ENCODE peak calls at places on chromosomes 13 and 19, in four cellular contexts. One of them, this sample, is unnamed.

GRCh38 chr13:94233401-94233800 is 246.1 kb downstream of the DCT start:
- DNase-seq in stimulated activated CD4-positive, alpha-beta T cell treated with anti-CD3 and anti-CD28 coated beads, Interleukin-12 subunit alpha, Interleukin-12 subunit beta, amount 100 ng/mL, for 4 hours: no peak
- DNase-seq in amniotic stem cell: peak
- DNase-seq in stimulated activated CD8-positive, alpha-beta memory T cell treated with anti-CD3 and anti-CD28 coated beads, Interleukin-12 subunit alpha, Interleukin-12 subunit beta, amount 100 ng/mL, for 1 hour: no peak
- DNase-seq in this sample: peak

GRCh38 chr13:66222127-66222526 is 1008.0 kb downstream of the PCDH9 start:
- DNase-seq in stimulated activated CD4-positive, alpha-beta T cell treated with anti-CD3 and anti-CD28 coated beads, Interleukin-12 subunit alpha, Interleukin-12 subunit beta, amount 100 ng/mL, for 4 hours: no peak
- DNase-seq in amniotic stem cell: no peak
- DNase-seq in stimulated activated CD8-positive, alpha-beta memory T cell treated with anti-CD3 and anti-CD28 coated beads, Interleukin-12 subunit alpha, Interleukin-12 subunit beta, amount 100 ng/mL, for 1 hour: no peak
- DNase-seq in this sample: no peak

GRCh38 chr13:110410906-110411305 is 103.8 kb downstream of the COL4A2 start:
- DNase-seq in stimulated activated CD4-positive, alpha-beta T cell treated with anti-CD3 and anti-CD28 coated beads, Interleukin-12 subunit alpha, Interleukin-12 subunit beta, amount 100 ng/mL, for 4 hours: no peak
- DNase-seq in amniotic stem cell: no peak
- DNase-seq in stimulated activated CD8-positive, alpha-beta memory T cell treated with anti-CD3 and anti-CD28 coated beads, Interleukin-12 subunit alpha, Interleukin-12 subunit beta, amount 100 ng/mL, for 1 hour: no peak
- DNase-seq in this sample: no peak

GRCh38 chr13:95176611-95177259 is 124.5 kb downstream of the ABCC4 start:
- DNase-seq in stimulated activated CD4-positive, alpha-beta T cell treated with anti-CD3 and anti-CD28 coated beads, Interleukin-12 subunit alpha, Interleukin-12 subunit beta, amount 100 ng/mL, for 4 hours: no peak
- DNase-seq in amniotic stem cell: no peak
- DNase-seq in stimulated activated CD8-positive, alpha-beta memory T cell treated with anti-CD3 and anti-CD28 coated beads, Interleukin-12 subunit alpha, Interleukin-12 subunit beta, amount 100 ng/mL, for 1 hour: no peak
- DNase-seq in this sample: no peak

GRCh38 chr13:86741762-86742285 is 929.3 kb upstream of the SLITRK5 start:
- DNase-seq in stimulated activated CD4-positive, alpha-beta T cell treated with anti-CD3 and anti-CD28 coated beads, Interleukin-12 subunit alpha, Interleukin-12 subunit beta, amount 100 ng/mL, for 4 hours: no peak
- DNase-seq in amniotic stem cell: no peak
- DNase-seq in stimulated activated CD8-positive, alpha-beta memory T cell treated with anti-CD3 and anti-CD28 coated beads, Interleukin-12 subunit alpha, Interleukin-12 subunit beta, amount 100 ng/mL, for 1 hour: no peak
- DNase-seq in this sample: no peak

GRCh38 chr13:94345374-94346195 is 133.9 kb downstream of the DCT start:
- DNase-seq in stimulated activated CD4-positive, alpha-beta T cell treated with anti-CD3 and anti-CD28 coated beads, Interleukin-12 subunit alpha, Interleukin-12 subunit beta, amount 100 ng/mL, for 4 hours: no peak
- DNase-seq in amniotic stem cell: no peak
- DNase-seq in stimulated activated CD8-positive, alpha-beta memory T cell treated with anti-CD3 and anti-CD28 coated beads, Interleukin-12 subunit alpha, Interleukin-12 subunit beta, amount 100 ng/mL, for 1 hour: no peak
- DNase-seq in this sample: no peak

GRCh38 chr13:93547886-93548285 is 321.3 kb downstream of the GPC6 start:
- DNase-seq in stimulated activated CD4-positive, alpha-beta T cell treated with anti-CD3 and anti-CD28 coated beads, Interleukin-12 subunit alpha, Interleukin-12 subunit beta, amount 100 ng/mL, for 4 hours: no peak
- DNase-seq in amniotic stem cell: no peak
- DNase-seq in stimulated activated CD8-positive, alpha-beta memory T cell treated with anti-CD3 and anti-CD28 coated beads, Interleukin-12 subunit alpha, Interleukin-12 subunit beta, amount 100 ng/mL, for 1 hour: no peak
- DNase-seq in this sample: no peak

GRCh38 chr19:8811315-8812172 is 20.6 kb downstream of the ZNF558 start:
- DNase-seq in stimulated activated CD4-positive, alpha-beta T cell treated with anti-CD3 and anti-CD28 coated beads, Interleukin-12 subunit alpha, Interleukin-12 subunit beta, amount 100 ng/mL, for 4 hours: no peak
- DNase-seq in amniotic stem cell: no peak
- DNase-seq in stimulated activated CD8-positive, alpha-beta memory T cell treated with anti-CD3 and anti-CD28 coated beads, Interleukin-12 subunit alpha, Interleukin-12 subunit beta, amount 100 ng/mL, for 1 hour: no peak
- DNase-seq in this sample: no peak

GRCh38 chr19:3062165-3063105 is at the start of gene TLE5:
- DNase-seq in stimulated activated CD4-positive, alpha-beta T cell treated with anti-CD3 and anti-CD28 coated beads, Interleukin-12 subunit alpha, Interleukin-12 subunit beta, amount 100 ng/mL, for 4 hours: peak
- DNase-seq in amniotic stem cell: no peak
- DNase-seq in stimulated activated CD8-positive, alpha-beta memory T cell treated with anti-CD3 and anti-CD28 coated beads, Interleukin-12 subunit alpha, Interleukin-12 subunit beta, amount 100 ng/mL, for 1 hour: peak
- DNase-seq in this sample: no peak

GRCh38 chr13:113938246-113938645 is 35.6 kb downstream of the C13orf46 start:
- DNase-seq in stimulated activated CD4-positive, alpha-beta T cell treated with anti-CD3 and anti-CD28 coated beads, Interleukin-12 subunit alpha, Interleukin-12 subunit beta, amount 100 ng/mL, for 4 hours: no peak
- DNase-seq in amniotic stem cell: no peak
- DNase-seq in stimulated activated CD8-positive, alpha-beta memory T cell treated with anti-CD3 and anti-CD28 coated beads, Interleukin-12 subunit alpha, Interleukin-12 subunit beta, amount 100 ng/mL, for 1 hour: no peak
- DNase-seq in this sample: no peak

GRCh38 chr19:55247621-55248099 is 11.2 kb downstream of the PPP6R1 start:
- DNase-seq in stimulated activated CD4-positive, alpha-beta T cell treated with anti-CD3 and anti-CD28 coated beads, Interleukin-12 subunit alpha, Interleukin-12 subunit beta, amount 100 ng/mL, for 4 hours: no peak
- DNase-seq in amniotic stem cell: no peak
- DNase-seq in stimulated activated CD8-positive, alpha-beta memory T cell treated with anti-CD3 and anti-CD28 coated beads, Interleukin-12 subunit alpha, Interleukin-12 subunit beta, amount 100 ng/mL, for 1 hour: no peak
- DNase-seq in this sample: no peak

GRCh38 chr19:40687525-40688016 is 2.9 kb downstream of the NUMBL start:
- DNase-seq in stimulated activated CD4-positive, alpha-beta T cell treated with anti-CD3 and anti-CD28 coated beads, Interleukin-12 subunit alpha, Interleukin-12 subunit beta, amount 100 ng/mL, for 4 hours: no peak
- DNase-seq in amniotic stem cell: no peak
- DNase-seq in stimulated activated CD8-positive, alpha-beta memory T cell treated with anti-CD3 and anti-CD28 coated beads, Interleukin-12 subunit alpha, Interleukin-12 subunit beta, amount 100 ng/mL, for 1 hour: no peak
- DNase-seq in this sample: no peak

GRCh38 chr13:50615234-50615633 is 228.3 kb downstream of the DLEU7 start:
- DNase-seq in stimulated activated CD4-positive, alpha-beta T cell treated with anti-CD3 and anti-CD28 coated beads, Interleukin-12 subunit alpha, Interleukin-12 subunit beta, amount 100 ng/mL, for 4 hours: no peak
- DNase-seq in amniotic stem cell: no peak
- DNase-seq in stimulated activated CD8-positive, alpha-beta memory T cell treated with anti-CD3 and anti-CD28 coated beads, Interleukin-12 subunit alpha, Interleukin-12 subunit beta, amount 100 ng/mL, for 1 hour: no peak
- DNase-seq in this sample: no peak

GRCh38 chr13:75876371-75877050 is 240.4 kb downstream of the LMO7 start:
- DNase-seq in stimulated activated CD4-positive, alpha-beta T cell treated with anti-CD3 and anti-CD28 coated beads, Interleukin-12 subunit alpha, Interleukin-12 subunit beta, amount 100 ng/mL, for 4 hours: peak
- DNase-seq in amniotic stem cell: peak
- DNase-seq in stimulated activated CD8-positive, alpha-beta memory T cell treated with anti-CD3 and anti-CD28 coated beads, Interleukin-12 subunit alpha, Interleukin-12 subunit beta, amount 100 ng/mL, for 1 hour: peak
- DNase-seq in this sample: no peak

GRCh38 chr19:54026656-54027055 is 35.2 kb downstream of the CACNG6 start:
- DNase-seq in stimulated activated CD4-positive, alpha-beta T cell treated with anti-CD3 and anti-CD28 coated beads, Interleukin-12 subunit alpha, Interleukin-12 subunit beta, amount 100 ng/mL, for 4 hours: no peak
- DNase-seq in amniotic stem cell: no peak
- DNase-seq in stimulated activated CD8-positive, alpha-beta memory T cell treated with anti-CD3 and anti-CD28 coated beads, Interleukin-12 subunit alpha, Interleukin-12 subunit beta, amount 100 ng/mL, for 1 hour: no peak
- DNase-seq in this sample: no peak

GRCh38 chr19:54148158-54148557 is 10.6 kb downstream of the CNOT3 start:
- DNase-seq in stimulated activated CD4-positive, alpha-beta T cell treated with anti-CD3 and anti-CD28 coated beads, Interleukin-12 subunit alpha, Interleukin-12 subunit beta, amount 100 ng/mL, for 4 hours: no peak
- DNase-seq in amniotic stem cell: no peak
- DNase-seq in stimulated activated CD8-positive, alpha-beta memory T cell treated with anti-CD3 and anti-CD28 coated beads, Interleukin-12 subunit alpha, Interleukin-12 subunit beta, amount 100 ng/mL, for 1 hour: no peak
- DNase-seq in this sample: no peak

GRCh38 chr19:19185853-19186728 is 5.9 kb downstream of the BORCS8 start:
- DNase-seq in stimulated activated CD4-positive, alpha-beta T cell treated with anti-CD3 and anti-CD28 coated beads, Interleukin-12 subunit alpha, Interleukin-12 subunit beta, amount 100 ng/mL, for 4 hours: peak
- DNase-seq in amniotic stem cell: no peak
- DNase-seq in stimulated activated CD8-positive, alpha-beta memory T cell treated with anti-CD3 and anti-CD28 coated beads, Interleukin-12 subunit alpha, Interleukin-12 subunit beta, amount 100 ng/mL, for 1 hour: peak
- DNase-seq in this sample: no peak

GRCh38 chr13:26236306-26236705 is 14.2 kb upstream of the RNF6 start:
- DNase-seq in stimulated activated CD4-positive, alpha-beta T cell treated with anti-CD3 and anti-CD28 coated beads, Interleukin-12 subunit alpha, Interleukin-12 subunit beta, amount 100 ng/mL, for 4 hours: no peak
- DNase-seq in amniotic stem cell: no peak
- DNase-seq in stimulated activated CD8-positive, alpha-beta memory T cell treated with anti-CD3 and anti-CD28 coated beads, Interleukin-12 subunit alpha, Interleukin-12 subunit beta, amount 100 ng/mL, for 1 hour: no peak
- DNase-seq in this sample: no peak

GRCh38 chr19:36745870-36746269 is 26.7 kb downstream of the ZNF850 start:
- DNase-seq in stimulated activated CD4-positive, alpha-beta T cell treated with anti-CD3 and anti-CD28 coated beads, Interleukin-12 subunit alpha, Interleukin-12 subunit beta, amount 100 ng/mL, for 4 hours: no peak
- DNase-seq in amniotic stem cell: no peak
- DNase-seq in stimulated activated CD8-positive, alpha-beta memory T cell treated with anti-CD3 and anti-CD28 coated beads, Interleukin-12 subunit alpha, Interleukin-12 subunit beta, amount 100 ng/mL, for 1 hour: no peak
- DNase-seq in this sample: no peak

GRCh38 chr13:40388617-40389016 is 277.8 kb downstream of the FOXO1 start:
- DNase-seq in stimulated activated CD4-positive, alpha-beta T cell treated with anti-CD3 and anti-CD28 coated beads, Interleukin-12 subunit alpha, Interleukin-12 subunit beta, amount 100 ng/mL, for 4 hours: peak
- DNase-seq in amniotic stem cell: no peak
- DNase-seq in stimulated activated CD8-positive, alpha-beta memory T cell treated with anti-CD3 and anti-CD28 coated beads, Interleukin-12 subunit alpha, Interleukin-12 subunit beta, amount 100 ng/mL, for 1 hour: peak
- DNase-seq in this sample: no peak

GRCh38 chr19:31334849-31335624 is 14.2 kb downstream of the TSHZ3 start:
- DNase-seq in stimulated activated CD4-positive, alpha-beta T cell treated with anti-CD3 and anti-CD28 coated beads, Interleukin-12 subunit alpha, Interleukin-12 subunit beta, amount 100 ng/mL, for 4 hours: no peak
- DNase-seq in amniotic stem cell: no peak
- DNase-seq in stimulated activated CD8-positive, alpha-beta memory T cell treated with anti-CD3 and anti-CD28 coated beads, Interleukin-12 subunit alpha, Interleukin-12 subunit beta, amount 100 ng/mL, for 1 hour: no peak
- DNase-seq in this sample: no peak

GRCh38 chr19:33332248-33332647 is 29.9 kb upstream of the CEBPA start:
- DNase-seq in stimulated activated CD4-positive, alpha-beta T cell treated with anti-CD3 and anti-CD28 coated beads, Interleukin-12 subunit alpha, Interleukin-12 subunit beta, amount 100 ng/mL, for 4 hours: no peak
- DNase-seq in amniotic stem cell: no peak
- DNase-seq in stimulated activated CD8-positive, alpha-beta memory T cell treated with anti-CD3 and anti-CD28 coated beads, Interleukin-12 subunit alpha, Interleukin-12 subunit beta, amount 100 ng/mL, for 1 hour: no peak
- DNase-seq in this sample: no peak

GRCh38 chr19:47798904-47799266 is 5.5 kb downstream of the TPRX1 start:
- DNase-seq in stimulated activated CD4-positive, alpha-beta T cell treated with anti-CD3 and anti-CD28 coated beads, Interleukin-12 subunit alpha, Interleukin-12 subunit beta, amount 100 ng/mL, for 4 hours: no peak
- DNase-seq in amniotic stem cell: no peak
- DNase-seq in stimulated activated CD8-positive, alpha-beta memory T cell treated with anti-CD3 and anti-CD28 coated beads, Interleukin-12 subunit alpha, Interleukin-12 subunit beta, amount 100 ng/mL, for 1 hour: no peak
- DNase-seq in this sample: no peak

GRCh38 chr19:46719629-46720515 is 3.0 kb upstream of the PRKD2 start:
- DNase-seq in stimulated activated CD4-positive, alpha-beta T cell treated with anti-CD3 and anti-CD28 coated beads, Interleukin-12 subunit alpha, Interleukin-12 subunit beta, amount 100 ng/mL, for 4 hours: no peak
- DNase-seq in amniotic stem cell: no peak
- DNase-seq in stimulated activated CD8-positive, alpha-beta memory T cell treated with anti-CD3 and anti-CD28 coated beads, Interleukin-12 subunit alpha, Interleukin-12 subunit beta, amount 100 ng/mL, for 1 hour: no peak
- DNase-seq in this sample: no peak

GRCh38 chr13:24670927-24671326 is 9.3 kb upstream of the ATP12A start:
- DNase-seq in stimulated activated CD4-positive, alpha-beta T cell treated with anti-CD3 and anti-CD28 coated beads, Interleukin-12 subunit alpha, Interleukin-12 subunit beta, amount 100 ng/mL, for 4 hours: no peak
- DNase-seq in amniotic stem cell: no peak
- DNase-seq in stimulated activated CD8-positive, alpha-beta memory T cell treated with anti-CD3 and anti-CD28 coated beads, Interleukin-12 subunit alpha, Interleukin-12 subunit beta, amount 100 ng/mL, for 1 hour: no peak
- DNase-seq in this sample: no peak

GRCh38 chr13:112764864-112765561 is 75.2 kb downstream of the ATP11A start:
- DNase-seq in stimulated activated CD4-positive, alpha-beta T cell treated with anti-CD3 and anti-CD28 coated beads, Interleukin-12 subunit alpha, Interleukin-12 subunit beta, amount 100 ng/mL, for 4 hours: no peak
- DNase-seq in amniotic stem cell: no peak
- DNase-seq in stimulated activated CD8-positive, alpha-beta memory T cell treated with anti-CD3 and anti-CD28 coated beads, Interleukin-12 subunit alpha, Interleukin-12 subunit beta, amount 100 ng/mL, for 1 hour: no peak
- DNase-seq in this sample: no peak

GRCh38 chr13:40306817-40307216 is 359.6 kb downstream of the FOXO1 start:
- DNase-seq in stimulated activated CD4-positive, alpha-beta T cell treated with anti-CD3 and anti-CD28 coated beads, Interleukin-12 subunit alpha, Interleukin-12 subunit beta, amount 100 ng/mL, for 4 hours: peak
- DNase-seq in amniotic stem cell: no peak
- DNase-seq in stimulated activated CD8-positive, alpha-beta memory T cell treated with anti-CD3 and anti-CD28 coated beads, Interleukin-12 subunit alpha, Interleukin-12 subunit beta, amount 100 ng/mL, for 1 hour: no peak
- DNase-seq in this sample: no peak

GRCh38 chr19:47187797-47188196 is 43.2 kb downstream of the BBC3 start:
- DNase-seq in stimulated activated CD4-positive, alpha-beta T cell treated with anti-CD3 and anti-CD28 coated beads, Interleukin-12 subunit alpha, Interleukin-12 subunit beta, amount 100 ng/mL, for 4 hours: no peak
- DNase-seq in amniotic stem cell: no peak
- DNase-seq in stimulated activated CD8-positive, alpha-beta memory T cell treated with anti-CD3 and anti-CD28 coated beads, Interleukin-12 subunit alpha, Interleukin-12 subunit beta, amount 100 ng/mL, for 1 hour: no peak
- DNase-seq in this sample: no peak

GRCh38 chr19:1651061-1651547 is 1.3 kb downstream of the TCF3 start:
- DNase-seq in stimulated activated CD4-positive, alpha-beta T cell treated with anti-CD3 and anti-CD28 coated beads, Interleukin-12 subunit alpha, Interleukin-12 subunit beta, amount 100 ng/mL, for 4 hours: peak
- DNase-seq in amniotic stem cell: no peak
- DNase-seq in stimulated activated CD8-positive, alpha-beta memory T cell treated with anti-CD3 and anti-CD28 coated beads, Interleukin-12 subunit alpha, Interleukin-12 subunit beta, amount 100 ng/mL, for 1 hour: peak
- DNase-seq in this sample: no peak

GRCh38 chr13:111907341-111907880 is 159.5 kb upstream of the SOX1 start:
- DNase-seq in stimulated activated CD4-positive, alpha-beta T cell treated with anti-CD3 and anti-CD28 coated beads, Interleukin-12 subunit alpha, Interleukin-12 subunit beta, amount 100 ng/mL, for 4 hours: no peak
- DNase-seq in amniotic stem cell: no peak
- DNase-seq in stimulated activated CD8-positive, alpha-beta memory T cell treated with anti-CD3 and anti-CD28 coated beads, Interleukin-12 subunit alpha, Interleukin-12 subunit beta, amount 100 ng/mL, for 1 hour: no peak
- DNase-seq in this sample: no peak

GRCh38 chr19:1446713-1447564 is 3.0 kb upstream of the APC2 start:
- DNase-seq in stimulated activated CD4-positive, alpha-beta T cell treated with anti-CD3 and anti-CD28 coated beads, Interleukin-12 subunit alpha, Interleukin-12 subunit beta, amount 100 ng/mL, for 4 hours: peak
- DNase-seq in amniotic stem cell: no peak
- DNase-seq in stimulated activated CD8-positive, alpha-beta memory T cell treated with anti-CD3 and anti-CD28 coated beads, Interleukin-12 subunit alpha, Interleukin-12 subunit beta, amount 100 ng/mL, for 1 hour: no peak
- DNase-seq in this sample: no peak

GRCh38 chr13:33639640-33640080 is 178.3 kb upstream of the RFC3 start:
- DNase-seq in stimulated activated CD4-positive, alpha-beta T cell treated with anti-CD3 and anti-CD28 coated beads, Interleukin-12 subunit alpha, Interleukin-12 subunit beta, amount 100 ng/mL, for 4 hours: peak
- DNase-seq in amniotic stem cell: no peak
- DNase-seq in stimulated activated CD8-positive, alpha-beta memory T cell treated with anti-CD3 and anti-CD28 coated beads, Interleukin-12 subunit alpha, Interleukin-12 subunit beta, amount 100 ng/mL, for 1 hour: no peak
- DNase-seq in this sample: no peak

GRCh38 chr13:42992585-42993122 is 613 bp upstream of the EPSTI1 start:
- DNase-seq in stimulated activated CD4-positive, alpha-beta T cell treated with anti-CD3 and anti-CD28 coated beads, Interleukin-12 subunit alpha, Interleukin-12 subunit beta, amount 100 ng/mL, for 4 hours: no peak
- DNase-seq in amniotic stem cell: no peak
- DNase-seq in stimulated activated CD8-positive, alpha-beta memory T cell treated with anti-CD3 and anti-CD28 coated beads, Interleukin-12 subunit alpha, Interleukin-12 subunit beta, amount 100 ng/mL, for 1 hour: no peak
- DNase-seq in this sample: no peak

GRCh38 chr13:75145926-75146325 is 336.0 kb downstream of the TBC1D4 start:
- DNase-seq in stimulated activated CD4-positive, alpha-beta T cell treated with anti-CD3 and anti-CD28 coated beads, Interleukin-12 subunit alpha, Interleukin-12 subunit beta, amount 100 ng/mL, for 4 hours: no peak
- DNase-seq in amniotic stem cell: no peak
- DNase-seq in stimulated activated CD8-positive, alpha-beta memory T cell treated with anti-CD3 and anti-CD28 coated beads, Interleukin-12 subunit alpha, Interleukin-12 subunit beta, amount 100 ng/mL, for 1 hour: no peak
- DNase-seq in this sample: no peak

GRCh38 chr19:19578241-19578640 is 40.2 kb downstream of the CILP2 start:
- DNase-seq in stimulated activated CD4-positive, alpha-beta T cell treated with anti-CD3 and anti-CD28 coated beads, Interleukin-12 subunit alpha, Interleukin-12 subunit beta, amount 100 ng/mL, for 4 hours: no peak
- DNase-seq in amniotic stem cell: no peak
- DNase-seq in stimulated activated CD8-positive, alpha-beta memory T cell treated with anti-CD3 and anti-CD28 coated beads, Interleukin-12 subunit alpha, Interleukin-12 subunit beta, amount 100 ng/mL, for 1 hour: no peak
- DNase-seq in this sample: no peak

GRCh38 chr13:79722885-79723445 is 242.0 kb downstream of the NDFIP2 start:
- DNase-seq in stimulated activated CD4-positive, alpha-beta T cell treated with anti-CD3 and anti-CD28 coated beads, Interleukin-12 subunit alpha, Interleukin-12 subunit beta, amount 100 ng/mL, for 4 hours: no peak
- DNase-seq in amniotic stem cell: no peak
- DNase-seq in stimulated activated CD8-positive, alpha-beta memory T cell treated with anti-CD3 and anti-CD28 coated beads, Interleukin-12 subunit alpha, Interleukin-12 subunit beta, amount 100 ng/mL, for 1 hour: no peak
- DNase-seq in this sample: no peak

GRCh38 chr13:31042501-31043165 is 110.2 kb downstream of the TEX26 start:
- DNase-seq in stimulated activated CD4-positive, alpha-beta T cell treated with anti-CD3 and anti-CD28 coated beads, Interleukin-12 subunit alpha, Interleukin-12 subunit beta, amount 100 ng/mL, for 4 hours: no peak
- DNase-seq in amniotic stem cell: no peak
- DNase-seq in stimulated activated CD8-positive, alpha-beta memory T cell treated with anti-CD3 and anti-CD28 coated beads, Interleukin-12 subunit alpha, Interleukin-12 subunit beta, amount 100 ng/mL, for 1 hour: no peak
- DNase-seq in this sample: no peak